ENCODE peak calls at places on chromosomes 6 and 20, in six cellular contexts. P is brain microvascular endothelial cell, G is heart left ventricle, J is heart right ventricle, R is colonic mucosa, X is keratinocyte. S is an unnamed sample.

GRCh38 chr6:53591873-53592272 is 47.0 kb upstream of the GCLC start:
- DNase-seq in P (no peak), G (no peak), J (no peak), R (no peak), X (no peak), S (no peak)

GRCh38 chr20:19692685-19693119 is 65.4 kb upstream of the RIN2 start:
- DNase-seq in P (peak), G (peak), J (peak), R (peak), X (no peak), S (peak)

GRCh38 chr6:17904491-17905120 is 82.8 kb downstream of the KIF13A start:
- DNase-seq in P (no peak), G (no peak), J (no peak), R (no peak), X (no peak), S (no peak)

GRCh38 chr6:163743796-163744195 is 329.3 kb downstream of the QKI start:
- DNase-seq in P (no peak), G (no peak), J (no peak), R (no peak), X (no peak), S (no peak)

GRCh38 chr20:61451009-61451408 is 198.9 kb downstream of the CDH4 start:
- DNase-seq in P (no peak), G (no peak), J (no peak), R (no peak), X (no peak), S (no peak)

GRCh38 chr6:23350752-23351453 is 775.1 kb upstream of the NRSN1 start:
- DNase-seq in P (peak), G (no peak), J (no peak), R (no peak), X (no peak), S (no peak)

GRCh38 chr6:79574636-79575035 is 37.4 kb upstream of the LCA5 start:
- DNase-seq in P (peak), G (no peak), J (no peak), R (no peak), X (no peak), S (peak)

GRCh38 chr6:45112711-45113110 is 215.4 kb upstream of the RUNX2 start:
- DNase-seq in P (no peak), G (no peak), J (no peak), R (no peak), X (no peak), S (no peak)

GRCh38 chr20:5675103-5676091 is 74.8 kb upstream of the SHLD1 start:
- DNase-seq in P (no peak), G (no peak), J (no peak), R (no peak), X (no peak), S (peak)

GRCh38 chr20:5933802-5934436 is 16.4 kb downstream of the TRMT6 start:
- DNase-seq in P (no peak), G (no peak), J (no peak), R (no peak), X (no peak), S (peak)

GRCh38 chr6:157314705-157315321 is 8.5 kb downstream of the TMEM242 start:
- DNase-seq in P (peak), G (no peak), J (no peak), R (no peak), X (no peak), S (peak)

GRCh38 chr6:90676516-90676915 is 89.6 kb upstream of the MAP3K7 start:
- DNase-seq in P (no peak), G (no peak), J (no peak), R (no peak), X (no peak), S (no peak)

GRCh38 chr20:4814696-4815252 is 93.1 kb downstream of the PRND start:
- DNase-seq in P (no peak), G (no peak), J (no peak), R (no peak), X (no peak), S (no peak)

GRCh38 chr6:106339334-106340029 is 13.9 kb upstream of the ATG5 start:
- DNase-seq in P (peak), G (no peak), J (no peak), R (peak), X (peak), S (peak)

GRCh38 chr20:35004749-35005462 is 49.2 kb downstream of the MYH7B start:
- DNase-seq in P (no peak), G (peak), J (no peak), R (no peak), X (no peak), S (no peak)

GRCh38 chr6:154341876-154342275 is 14.7 kb downstream of the IPCEF1 start:
- DNase-seq in P (no peak), G (no peak), J (no peak), R (no peak), X (peak), S (no peak)

GRCh38 chr6:39908838-39909583 is 25.3 kb downstream of the MOCS1 start:
- DNase-seq in P (no peak), G (no peak), J (no peak), R (no peak), X (no peak), S (no peak)

GRCh38 chr20:10524034-10524476 is 89.0 kb downstream of the SLX4IP start:
- DNase-seq in P (peak), G (no peak), J (peak), R (no peak), X (no peak), S (peak)

GRCh38 chr6:62775427-62776022 is 435.7 kb upstream of the FKBP1C start:
- DNase-seq in P (no peak), G (no peak), J (no peak), R (no peak), X (no peak), S (peak)

GRCh38 chr6:31898200-31899011 is 908 bp upstream of the EHMT2 start:
- DNase-seq in P (no peak), G (no peak), J (no peak), R (peak), X (no peak), S (peak)

GRCh38 chr6:78666764-78667163 is 200.6 kb upstream of the IRAK1BP1 start:
- DNase-seq in P (no peak), G (no peak), J (no peak), R (no peak), X (no peak), S (no peak)

GRCh38 chr6:23413327-23414203 is 712.5 kb upstream of the NRSN1 start:
- DNase-seq in P (no peak), G (no peak), J (no peak), R (no peak), X (no peak), S (peak)

GRCh38 chr20:37695684-37696342 is 2.0 kb downstream of the CTNNBL1 start:
- DNase-seq in P (no peak), G (no peak), J (no peak), R (no peak), X (no peak), S (no peak)

GRCh38 chr6:56795852-56796532 is 153.3 kb upstream of the DST start:
- DNase-seq in P (no peak), G (no peak), J (no peak), R (no peak), X (no peak), S (no peak)

GRCh38 chr20:25223179-25223661 is 24.7 kb upstream of the PYGB start:
- DNase-seq in P (peak), G (no peak), J (no peak), R (peak), X (peak), S (peak)

GRCh38 chr6:46191961-46192360 is 21.2 kb upstream of the ENPP5 start:
- DNase-seq in P (peak), G (no peak), J (no peak), R (no peak), X (no peak), S (peak)

GRCh38 chr6:142871910-142872331 is 73.1 kb downstream of the HIVEP2 start:
- DNase-seq in P (peak), G (no peak), J (no peak), R (peak), X (no peak), S (peak)

GRCh38 chr6:142878407-142878806 is 66.6 kb downstream of the HIVEP2 start:
- DNase-seq in P (no peak), G (no peak), J (no peak), R (no peak), X (no peak), S (peak)

GRCh38 chr6:142872376-142872775 is 72.6 kb downstream of the HIVEP2 start:
- DNase-seq in P (peak), G (no peak), J (no peak), R (peak), X (no peak), S (peak)

GRCh38 chr6:142870787-142871371 is 74.1 kb downstream of the HIVEP2 start:
- DNase-seq in P (no peak), G (no peak), J (no peak), R (no peak), X (no peak), S (no peak)

GRCh38 chr6:142874676-142875075 is 70.3 kb downstream of the HIVEP2 start:
- DNase-seq in P (no peak), G (no peak), J (no peak), R (no peak), X (no peak), S (no peak)
- H3K4me3 ChIP-seq in P (no peak), G (no peak), J (no peak), R (no peak), X (no peak), S (no peak)

DNA sequence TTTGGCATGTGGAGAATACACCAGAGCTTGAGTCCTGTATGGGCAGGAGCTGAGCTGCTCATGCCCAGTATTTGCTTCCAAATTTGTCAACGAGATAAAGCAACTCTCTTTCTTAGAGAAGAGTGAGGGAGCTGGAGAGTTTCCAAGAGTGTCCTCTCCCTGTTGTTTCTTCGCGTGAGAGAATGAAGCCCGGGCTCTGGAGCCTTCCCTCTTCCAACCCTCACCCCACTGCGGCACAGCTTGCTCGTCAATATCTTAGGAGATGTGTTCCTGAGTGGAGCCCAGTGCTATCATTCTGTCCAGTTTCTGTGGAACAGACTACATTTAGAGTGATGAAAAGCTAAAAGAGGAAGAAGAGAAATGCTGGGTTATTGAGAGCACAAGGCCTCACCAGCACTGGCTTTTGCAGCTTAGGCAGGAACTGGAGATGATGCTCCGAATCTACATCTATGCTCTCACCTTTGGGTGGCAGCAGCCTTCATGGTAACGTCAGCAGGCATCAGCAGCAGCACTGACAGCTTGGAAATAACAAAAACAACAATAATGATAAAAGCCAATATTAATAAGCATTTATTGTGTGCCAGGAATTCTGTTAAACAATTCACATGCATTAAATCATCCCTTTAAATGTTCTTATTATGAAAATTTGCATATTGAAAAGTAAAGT is 66.5 kb upstream of the TFB1M start:
- DNase-seq in P (no peak), G (no peak), J (no peak), R (no peak), X (no peak), S (no peak)
- TF ChIP-seq CTCF in P (no peak), G (no peak), J (no peak), R (no peak), X (no peak), S (no peak)

GRCh38 chr20:33672426-33673114 is 1.7 kb downstream of the NECAB3 start:
- DNase-seq in P (no peak), G (peak), J (no peak), R (no peak), X (no peak), S (no peak)
- H3K4me3 ChIP-seq in P (no peak), G (peak), J (peak), R (no peak), X (no peak), S (peak)

GRCh38 chr6:117345292-117345610 is 79.9 kb downstream of the VGLL2 start:
- DNase-seq in P (no peak), G (no peak), J (no peak), R (no peak), X (no peak), S (no peak)

GRCh38 chr6:117344444-117345291 is 79.3 kb downstream of the VGLL2 start:
- DNase-seq in P (no peak), G (no peak), J (no peak), R (no peak), X (no peak), S (no peak)

GRCh38 chr6:117351521-117351920 is 74.2 kb downstream of the ROS1 start:
- DNase-seq in P (no peak), G (no peak), J (no peak), R (no peak), X (no peak), S (no peak)

GRCh38 chr6:117346142-117346930 is 79.4 kb downstream of the ROS1 start:
- DNase-seq in P (no peak), G (no peak), J (no peak), R (no peak), X (no peak), S (peak)
- TF ChIP-seq CTCF in P (no peak), G (peak), J (peak), R (peak), X (peak), S (peak)

DNA sequence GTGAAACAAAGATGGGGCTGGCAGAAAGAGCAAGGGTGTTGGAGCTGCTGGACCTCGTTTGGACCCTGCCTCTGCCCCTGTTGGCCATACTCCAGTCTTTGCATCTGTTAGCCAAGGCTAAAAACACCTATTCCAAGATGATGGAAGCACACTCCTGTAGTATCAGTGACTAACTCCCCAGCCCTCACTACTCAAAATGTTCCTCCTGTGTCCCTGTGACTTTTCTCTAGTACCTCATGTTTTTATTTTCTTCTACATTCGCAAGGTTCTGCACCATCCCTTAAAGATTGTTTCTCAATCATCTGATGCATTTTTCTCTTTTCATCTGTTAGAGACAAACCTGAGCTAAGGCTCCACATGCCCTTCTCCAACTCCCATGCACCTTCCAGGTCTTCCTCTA is 8.9 kb downstream of the PERP start:
- DNase-seq in P (no peak), G (no peak), J (no peak), R (no peak), X (no peak), S (no peak)
- H3K4me3 ChIP-seq in P (no peak), G (no peak), J (no peak), R (no peak), X (no peak), S (no peak)

GRCh38 chr20:16350465-16350864 is 222.8 kb downstream of the KIF16B start:
- DNase-seq in P (peak), G (no peak), J (no peak), R (no peak), X (no peak), S (no peak)

GRCh38 chr20:16349518-16350295 is 223.5 kb downstream of the KIF16B start:
- DNase-seq in P (peak), G (no peak), J (no peak), R (no peak), X (no peak), S (peak)

GRCh38 chr20:16352751-16353150 is 220.5 kb downstream of the KIF16B start:
- DNase-seq in P (no peak), G (no peak), J (no peak), R (no peak), X (no peak), S (no peak)

GRCh38 chr20:16351415-16351814 is 221.8 kb downstream of the KIF16B start:
- DNase-seq in P (no peak), G (no peak), J (no peak), R (no peak), X (no peak), S (no peak)

DNA sequence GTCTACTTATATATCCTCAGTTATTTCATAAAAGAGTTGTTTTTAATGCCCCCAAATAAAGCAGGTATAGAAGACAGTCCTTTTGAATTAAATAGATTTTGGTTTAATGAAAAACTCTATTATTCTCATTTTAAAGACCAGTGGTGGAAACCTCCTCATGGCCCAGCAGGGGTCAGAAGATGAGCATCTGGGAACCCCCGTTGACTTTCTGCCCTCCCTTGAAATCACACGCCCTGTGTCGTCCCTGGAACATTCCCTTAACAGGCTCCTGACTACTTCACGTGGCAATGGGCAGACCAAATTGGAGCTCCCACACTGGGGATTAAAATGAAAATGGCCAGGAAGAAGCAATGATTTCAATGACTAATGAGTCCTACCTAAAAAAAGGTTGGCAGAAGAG is 220.9 kb downstream of the KIF16B start:
- DNase-seq in P (no peak), G (no peak), J (no peak), R (no peak), X (no peak), S (no peak)
- TF ChIP-seq CTCF in P (no peak), G (no peak), J (no peak), R (no peak), X (no peak), S (no peak)

DNA sequence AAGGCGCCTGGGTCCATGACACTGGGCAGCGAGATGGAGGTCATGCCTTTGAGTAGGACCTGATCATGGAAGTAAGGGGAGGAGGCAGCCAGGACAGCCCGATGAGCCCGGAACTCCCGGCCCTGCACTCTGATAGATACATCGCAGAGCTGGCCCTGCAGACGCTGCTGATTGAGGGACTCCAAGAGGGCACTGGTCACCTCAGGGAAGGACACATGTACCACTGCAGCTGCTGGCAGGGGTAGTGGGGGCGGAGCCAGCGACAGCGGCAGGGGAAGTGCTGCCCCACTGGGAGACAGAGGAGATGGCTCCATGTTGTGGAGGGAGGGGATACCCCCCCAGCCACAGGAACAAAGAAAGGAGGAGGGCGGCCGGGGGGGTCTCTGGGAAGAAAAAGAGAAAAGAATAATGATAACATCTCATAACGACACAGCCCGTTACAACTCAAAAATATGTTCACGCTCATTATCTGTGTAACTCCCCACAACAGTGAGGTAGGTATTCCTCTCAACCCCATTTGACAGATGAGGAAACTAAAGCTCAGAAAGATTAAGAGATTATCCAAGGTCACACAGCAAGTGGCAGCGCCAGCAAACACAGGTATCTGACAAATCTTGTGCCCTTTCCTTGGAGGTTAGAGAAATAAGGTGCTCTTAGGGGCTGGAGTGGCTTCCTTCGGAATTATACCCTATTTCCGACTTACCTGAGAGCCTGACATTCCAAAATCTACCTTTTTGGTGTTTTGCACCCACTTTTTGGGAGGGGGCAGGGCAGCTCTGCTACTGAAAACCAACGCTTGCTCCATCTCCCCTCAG is 734 bp downstream of the ZBTB22 start:
- DNase-seq in P (no peak), G (peak), J (peak), R (no peak), X (no peak), S (no peak)
- H3K4me3 ChIP-seq in P (peak), G (peak), J (peak), R (peak), X (peak), S (peak)

GRCh38 chr6:29325777-29326176 is 24.3 kb downstream of the OR14J1 start:
- DNase-seq in P (no peak), G (no peak), J (no peak), R (no peak), X (no peak), S (no peak)

DNA sequence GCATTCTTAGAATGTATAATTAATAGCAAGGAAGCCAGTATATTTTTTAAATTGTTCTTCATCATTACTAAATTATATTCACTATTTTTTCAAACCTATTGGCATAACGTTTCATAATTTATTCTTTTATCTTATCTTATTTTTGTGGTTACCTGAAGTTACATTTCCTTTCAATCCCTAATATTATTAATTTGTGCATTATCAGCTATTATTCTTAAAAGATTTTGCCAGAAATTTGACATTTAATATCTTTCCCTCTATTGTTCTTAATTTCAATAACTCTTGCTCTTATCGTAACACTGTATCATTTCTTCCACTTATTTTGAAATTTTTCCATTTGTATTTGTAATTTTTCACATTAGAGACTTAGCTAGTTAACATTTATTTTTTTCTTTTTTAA is 18.4 kb downstream of the OR14J1 start:
- DNase-seq in P (no peak), G (no peak), J (no peak), R (no peak), X (no peak), S (no peak)
- TF ChIP-seq CTCF in P (no peak), G (no peak), J (no peak), R (no peak), X (no peak), S (no peak)

GRCh38 chr20:1663917-1664316 is 6.3 kb upstream of the SIRPG start:
- DNase-seq in P (no peak), G (no peak), J (no peak), R (no peak), X (peak), S (no peak)
- H3K4me3 ChIP-seq in P (no peak), G (no peak), J (no peak), R (no peak), X (no peak), S (no peak)

GRCh38 chr6:51930602-51931001 is 156.8 kb downstream of the PKHD1 start:
- DNase-seq in P (no peak), G (no peak), J (no peak), R (no peak), X (no peak), S (no peak)

GRCh38 chr6:51936941-51937340 is 150.5 kb downstream of the PKHD1 start:
- DNase-seq in P (no peak), G (no peak), J (no peak), R (no peak), X (no peak), S (no peak)

GRCh38 chr6:51932956-51933355 is 154.5 kb downstream of the PKHD1 start:
- DNase-seq in P (no peak), G (no peak), J (no peak), R (no peak), X (no peak), S (no peak)

GRCh38 chr6:51936536-51936935 is 150.9 kb downstream of the PKHD1 start:
- DNase-seq in P (no peak), G (no peak), J (no peak), R (no peak), X (no peak), S (no peak)

GRCh38 chr6:51934098-51934497 is 153.3 kb downstream of the PKHD1 start:
- DNase-seq in P (no peak), G (no peak), J (no peak), R (no peak), X (no peak), S (no peak)
- TF ChIP-seq CTCF in P (peak), G (no peak), J (no peak), R (no peak), X (peak), S (no peak)